ENCODE peak calls at places on chromosomes 13 and 19, in five cellular contexts. Y is A673, D is left ventricle myocardium inferior, M is iPS DF 6.9, L is pancreas. T is an unnamed sample.

GRCh38 chr13:75635621-75636338 is at the start of gene LMO7:
- DNase-seq in Y (peak; percentile 6), D (peak; percentile 50), M (no peak), L (peak; percentile 55), T (no peak)

GRCh38 chr19:47028372-47028672 is 8.7 kb downstream of the NPAS1 start:
- DNase-seq in Y (peak; percentile 46), D (no peak), M (no peak), L (no peak), T (no peak)

GRCh38 chr19:8004723-8005513 is 523 bp downstream of the ELAVL1 start:
- DNase-seq in Y (peak; percentile 30), D (no peak), M (no peak), L (no peak), T (no peak)

GRCh38 chr13:39210961-39211534 is 172.8 kb downstream of the NHLRC3 start:
- DNase-seq in Y (no peak), D (no peak), M (no peak), L (no peak), T (no peak)

GRCh38 chr13:99647593-99647980 is 146.3 kb downstream of the TM9SF2 start:
- DNase-seq in Y (no peak), D (no peak), M (no peak), L (no peak), T (no peak)

GRCh38 chr13:50116430-50116973 is 101.3 kb downstream of the KCNRG start:
- DNase-seq in Y (peak; percentile 71), D (no peak), M (no peak), L (no peak), T (no peak)

GRCh38 chr13:34776984-34777913 is 164.8 kb upstream of the NBEA start:
- DNase-seq in Y (no peak), D (no peak), M (no peak), L (no peak), T (no peak)

GRCh38 chr19:51549533-51550324 is 18.3 kb upstream of the SIGLEC6 start:
- DNase-seq in Y (no peak), D (no peak), M (no peak), L (no peak), T (peak; percentile 30)

GRCh38 chr13:110618167-110618566 is 2.8 kb downstream of the NAXD start:
- DNase-seq in Y (no peak), D (no peak), M (no peak), L (no peak), T (no peak)

GRCh38 chr19:3397266-3398022 is 31.1 kb downstream of the NFIC start:
- DNase-seq in Y (no peak), D (peak; percentile 68), M (no peak), L (peak; percentile 74), T (no peak)

GRCh38 chr13:32272021-32272695 is 43.0 kb downstream of the ZAR1L start:
- DNase-seq in Y (no peak), D (no peak), M (no peak), L (no peak), T (no peak)

GRCh38 chr13:110004814-110005213 is 218.4 kb upstream of the IRS2 start:
- DNase-seq in Y (no peak), D (no peak), M (no peak), L (no peak), T (no peak)

GRCh38 chr19:33280351-33280921 is 21.9 kb downstream of the CEBPA start:
- DNase-seq in Y (no peak), D (no peak), M (no peak), L (no peak), T (no peak)

GRCh38 chr19:18284710-18285430 is 3.4 kb upstream of the JUND start:
- DNase-seq in Y (no peak), D (no peak), M (no peak), L (no peak), T (no peak)

GRCh38 chr13:98509271-98510155 is 67.4 kb downstream of the STK24 start:
- DNase-seq in Y (no peak), D (peak; percentile 65), M (no peak), L (no peak), T (peak; percentile 89)
- H3K4me1 ChIP-seq in Y (peaks cover 31% of the 10 kb centered on the region), D (peaks cover 84% of the 10 kb centered on the region), M (peaks cover 4% of the 10 kb centered on the region), L (peaks cover 17% of the 10 kb centered on the region), T (peaks cover 66% of the 10 kb centered on the region)

GRCh38 chr19:38673030-38673429 is 25.6 kb downstream of the ACTN4 start:
- DNase-seq in Y (no peak), D (no peak), M (no peak), L (no peak), T (no peak)
- H3K4me1 ChIP-seq in Y (peaks cover 15% of the 10 kb centered on the region), D (peaks cover 96% of the 10 kb centered on the region), M (peaks cover 11% of the 10 kb centered on the region), L (peaks cover 66% of the 10 kb centered on the region), T (no peaks in the 10 kb centered on the region)

DNA sequence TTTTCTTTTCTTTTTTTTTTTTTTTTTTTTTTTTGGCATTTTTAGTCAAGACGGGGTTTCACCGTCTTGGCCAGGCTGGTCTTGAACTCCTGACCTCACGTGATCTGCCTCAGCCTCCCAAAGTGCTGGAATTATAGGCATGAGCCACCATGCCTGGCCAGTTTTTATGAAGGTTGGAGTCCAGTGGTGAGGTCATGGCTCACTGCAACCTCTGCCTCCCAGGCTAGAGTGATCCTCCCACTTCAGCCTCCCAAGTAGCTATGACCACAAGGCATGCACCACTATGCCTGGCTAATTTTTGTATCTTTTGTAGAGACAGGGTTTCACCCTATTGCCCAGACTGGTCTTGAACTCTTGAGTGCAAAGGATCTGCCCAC is 4.2 kb downstream of the SNRPA start:
- DNase-seq in Y (no peak), D (no peak), M (no peak), L (no peak), T (no peak)
- H3K4me1 ChIP-seq in Y (peaks cover 3% of the 10 kb centered on the region), D (peaks cover 49% of the 10 kb centered on the region), M (no peaks in the 10 kb centered on the region), L (peaks cover 7% of the 10 kb centered on the region), T (no peaks in the 10 kb centered on the region)

GRCh38 chr13:35791191-35791902 is 314.9 kb upstream of the MAB21L1 start:
- DNase-seq in Y (no peak), D (no peak), M (no peak), L (no peak), T (no peak)
- H3K4me1 ChIP-seq in Y (no peaks in the 10 kb centered on the region), D (peaks cover 18% of the 10 kb centered on the region), M (no peaks in the 10 kb centered on the region), L (no peaks in the 10 kb centered on the region), T (no peaks in the 10 kb centered on the region)

GRCh38 chr13:21641629-21642028 is 29.2 kb upstream of the FGF9 start:
- DNase-seq in Y (no peak), D (no peak), M (no peak), L (no peak), T (no peak)
- H3K4me1 ChIP-seq in Y (no peaks in the 10 kb centered on the region), D (no peaks in the 10 kb centered on the region), M (no peaks in the 10 kb centered on the region), L (no peaks in the 10 kb centered on the region), T (no peaks in the 10 kb centered on the region)

DNA sequence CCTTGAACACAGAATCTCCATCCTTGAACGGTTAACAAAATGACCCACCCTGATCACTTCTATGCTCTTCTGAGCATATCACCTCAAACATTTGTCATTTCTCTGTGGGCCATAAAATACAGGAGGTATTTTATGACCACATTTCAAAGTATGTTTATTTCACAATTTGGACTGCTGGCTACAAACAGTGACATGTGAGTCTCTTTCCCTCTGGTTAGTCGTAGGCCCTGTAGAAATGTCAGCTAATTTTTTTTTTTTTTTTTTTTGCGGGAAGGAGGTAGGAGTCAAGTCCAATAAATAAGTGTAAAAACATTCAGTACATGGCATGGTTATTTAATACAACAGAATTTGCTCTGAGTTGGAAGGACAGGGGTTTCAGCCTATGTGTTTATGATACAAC is 70.7 kb downstream of the FOXO1 start:
- DNase-seq in Y (no peak), D (no peak), M (no peak), L (no peak), T (no peak)
- H3K4me1 ChIP-seq in Y (no peaks in the 10 kb centered on the region), D (peaks cover 90% of the 10 kb centered on the region), M (peaks cover 8% of the 10 kb centered on the region), L (peaks cover 16% of the 10 kb centered on the region), T (peaks cover 51% of the 10 kb centered on the region)